ENCODE peak calls at places on chromosomes 5 and 9, in four cellular contexts. B is HepG2, O is GM12878, V is K562. C is an unnamed sample.

GRCh38 chr5:177982072-177982727 is 13.8 kb downstream of the PROP1 start:
- DNase-seq in O (no peak), V (peak; percentile 28), B (peak; percentile 7), C (peak; percentile 81)

GRCh38 chr9:33159058-33159759 is 7.9 kb downstream of the B4GALT1 start:
- DNase-seq in B (no peak), O (no peak), V (peak; percentile 71), C (no peak)

GRCh38 chr5:31767335-31768031 is 128.6 kb downstream of the PDZD2 start:
- DNase-seq in O (peak; percentile 26), V (no peak), B (no peak), C (no peak)

GRCh38 chr9:89484475-89485404 is 13.2 kb downstream of the SEMA4D start:
- DNase-seq in V (no peak), B (no peak), O (peak; percentile 73), C (no peak)

GRCh38 chr5:38265546-38266179 is 7.3 kb downstream of the EGFLAM start:
- DNase-seq in V (peak; percentile 80), B (peak; percentile 45), O (no peak), C (peak; percentile 88)

GRCh38 chr5:126052120-126052519 is 371.1 kb upstream of the GRAMD2B start:
- DNase-seq in B (no peak), V (no peak), O (no peak), C (no peak)

GRCh38 chr9:133701321-133701980 is 36.7 kb downstream of the SARDH start:
- DNase-seq in V (no peak), O (no peak), B (no peak), C (no peak)

GRCh38 chr9:136258786-136259516 is 13.3 kb upstream of the QSOX2 start:
- DNase-seq in V (no peak), B (no peak), O (no peak), C (no peak)

GRCh38 chr9:69421908-69422801 is 97.1 kb downstream of the ENTREP1 start:
- DNase-seq in V (peak; percentile 64), O (no peak), B (peak; percentile 48), C (peak; percentile 90)

GRCh38 chr5:174052636-174053035 is 7.1 kb downstream of the NSG2 start:
- DNase-seq in V (no peak), B (no peak), O (no peak), C (no peak)

GRCh38 chr5:15376803-15377202 is 123.2 kb upstream of the FBXL7 start:
- DNase-seq in V (no peak), O (no peak), B (no peak), C (no peak)

GRCh38 chr5:74798977-74799911 is 32.2 kb downstream of the NSA2 start:
- DNase-seq in B (peak; percentile 3), O (no peak), V (no peak), C (no peak)

GRCh38 chr5:178265746-178266145 is 33.1 kb upstream of the PHYKPL start:
- DNase-seq in O (no peak), V (no peak), B (no peak), C (no peak)

GRCh38 chr9:36818965-36819870 is 214.8 kb downstream of the PAX5 start:
- DNase-seq in V (no peak), B (no peak), O (no peak), C (peak; percentile 59)

GRCh38 chr5:165525268-165525667 is 2019.8 kb downstream of the MAT2B start:
- DNase-seq in V (no peak), B (no peak), O (no peak), C (no peak)

GRCh38 chr5:114038756-114039155 is 323.1 kb upstream of the KCNN2 start:
- DNase-seq in B (no peak), V (no peak), O (no peak), C (no peak)

GRCh38 chr5:172450861-172451695 is 3.2 kb downstream of the SH3PXD2B start:
- DNase-seq in O (no peak), B (no peak), V (peak; percentile 55), C (peak; percentile 83)

GRCh38 chr5:81837667-81838306 is 86.9 kb upstream of the SSBP2 start:
- DNase-seq in V (no peak), B (no peak), O (no peak), C (peak; percentile 23)

GRCh38 chr5:10030219-10030831 is 219.4 kb downstream of the ATPSCKMT start:
- DNase-seq in B (peak; percentile 23), O (no peak), V (peak; percentile 23), C (peak; percentile 77)

GRCh38 chr5:76384189-76384588 is 18.9 kb upstream of the IQGAP2 start:
- DNase-seq in V (no peak), B (peak; percentile 46), O (no peak), C (peak; percentile 21)

GRCh38 chr5:76852716-76853115 is 2.9 kb downstream of the S100Z start:
- DNase-seq in B (no peak), O (no peak), V (no peak), C (no peak)

GRCh38 chr5:21810737-21811316 is 1042.3 kb downstream of the CDH12 start:
- DNase-seq in V (peak; percentile 4), O (no peak), B (peak; percentile 8), C (peak; percentile 64)

GRCh38 chr9:5089737-5090136 is 95.7 kb downstream of the INSL6 start:
- DNase-seq in B (no peak), V (no peak), O (no peak), C (no peak)

GRCh38 chr5:14231156-14231555 is 88.0 kb downstream of the TRIO start:
- DNase-seq in B (no peak), O (no peak), V (no peak), C (no peak)

GRCh38 chr9:32551491-32552049 is 557 bp upstream of the SMIM27 start:
- DNase-seq in O (peak; percentile 12), V (peak; percentile 39), B (peak; percentile 14), C (peak; percentile 36)

DNA sequence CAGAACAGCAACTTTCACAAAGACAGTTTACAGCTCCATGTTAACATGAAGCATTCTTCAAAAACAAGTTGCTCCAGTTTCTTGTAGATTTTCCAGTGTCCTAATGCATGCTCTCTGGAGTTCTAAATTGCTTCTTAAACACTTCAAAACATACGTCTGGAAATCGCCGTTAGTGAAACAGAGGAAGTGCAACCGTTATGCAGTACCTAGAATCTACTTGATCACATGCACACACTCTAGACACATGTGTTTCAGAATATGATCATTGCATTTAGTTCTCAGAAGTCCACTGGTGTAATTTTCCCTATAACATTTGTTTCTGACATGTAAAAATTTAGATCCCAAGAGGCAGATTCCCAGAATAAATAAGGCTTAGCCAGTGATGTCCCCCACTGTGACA is 41.1 kb upstream of the RUFY1 start:
- DNase-seq in V (no peak), B (no peak), O (no peak), C (no peak)
- TF ChIP-seq JUNB in V (no peak), B (no peak), O (no peak), C (no peak)

GRCh38 chr5:2129581-2130272 is 247.0 kb upstream of the IRX4 start:
- DNase-seq in B (no peak), V (no peak), O (no peak), C (no peak)
- TF ChIP-seq EZH2 in B (no peak), V (no peak), O (no peak), C (no peak)

GRCh38 chr9:128689820-128690683 is 1.0 kb downstream of the SET start:
- DNase-seq in V (peak; percentile 85), B (no peak), O (no peak), C (peak; percentile 76)
- H2AFZ ChIP-seq in V (peak overlapping the region; percentile 20), B (no peak overlapping the region), O (no peak overlapping the region), C (no peak overlapping the region)

GRCh38 chr9:116151199-116151598 is 2.4 kb upstream of the PAPPA start:
- DNase-seq in B (no peak), O (no peak), V (no peak), C (no peak)

GRCh38 chr9:116152390-116152789 is 1.2 kb upstream of the PAPPA start:
- DNase-seq in O (no peak), B (peak; percentile 16), V (peak; percentile 11), C (peak; percentile 19)

GRCh38 chr9:116147821-116148220 is 5.8 kb upstream of the PAPPA start:
- DNase-seq in V (no peak), B (no peak), O (no peak), C (no peak)

GRCh38 chr9:116151966-116152381 is 1.6 kb upstream of the PAPPA start:
- DNase-seq in O (no peak), V (no peak), B (no peak), C (no peak)

GRCh38 chr9:116149844-116150243 is 3.7 kb upstream of the PAPPA start:
- DNase-seq in B (no peak), O (no peak), V (peak; percentile 47), C (peak; percentile 76)
- TF ChIP-seq JUNB in B (no peak), O (no peak), V (no peak), C (no peak)

C was measured in GM23338.